ENCODE peak calls at places on chromosome 12, in ten cellular contexts. V is germinal center; Q is stimulated activated CD4-positive, alpha-beta T cell treated with anti-CD3 and anti-CD28 coated beads, Interleukin-12 subunit alpha, Interleukin-12 subunit beta, amount 100 ng/mL, for 4 hours; E is NCI-H1092; H is SHP77 treated with DMSO at 0.1 percent for 48 hours; D is retina; G is progenitor cell of endocrine pancreas; L is hypothalamus; O is HEK293T; S is T-helper 1 cell. A is an unnamed sample.

GRCh38 chr12:115466076-115466475 is 782.1 kb upstream of the TBX3 start:
- DNase-seq in V (no peak), Q (no peak), E (no peak), H (no peak), D (no peak), G (no peak), L (no peak), O (no peak), S (no peak), A (no peak)

GRCh38 chr12:131942671-131943070 is 7.1 kb upstream of the EP400 start:
- DNase-seq in V (no peak), Q (no peak), E (no peak), H (no peak), D (no peak), G (no peak), L (no peak), O (no peak), S (no peak), A (no peak)

GRCh38 chr12:58393152-58393551 is 451.8 kb downstream of the ATP23 start:
- DNase-seq in V (no peak), Q (no peak), E (no peak), H (no peak), D (no peak), G (no peak), L (no peak), O (no peak), S (no peak), A (no peak)

GRCh38 chr12:51869490-51869865 is 18.4 kb upstream of the ANKRD33 start:
- DNase-seq in V (no peak), Q (no peak), E (no peak), H (no peak), D (peak), G (no peak), L (no peak), O (no peak), S (no peak), A (peak)

GRCh38 chr12:29519585-29520182 is 22.2 kb upstream of the OVCH1 start:
- DNase-seq in V (peak), Q (peak), E (no peak), H (peak), D (peak), G (no peak), L (no peak), O (peak), S (peak), A (peak)

GRCh38 chr12:88420460-88420859 is 159.8 kb downstream of the KITLG start:
- DNase-seq in V (no peak), Q (no peak), E (no peak), H (no peak), D (no peak), G (no peak), L (no peak), O (no peak), S (no peak), A (no peak)

GRCh38 chr12:6763380-6763779 is 2.8 kb upstream of the PTMS start:
- DNase-seq in V (no peak), Q (no peak), E (no peak), H (no peak), D (no peak), G (no peak), L (no peak), O (no peak), S (no peak), A (no peak)

GRCh38 chr12:16605666-16606116 is 271 bp downstream of the LMO3 start:
- DNase-seq in V (no peak), Q (no peak), E (peak), H (no peak), D (peak), G (no peak), L (no peak), O (no peak), S (peak), A (peak)

GRCh38 chr12:92942905-92943304 is 13.8 kb upstream of the EEA1 start:
- DNase-seq in V (no peak), Q (no peak), E (no peak), H (no peak), D (no peak), G (no peak), L (no peak), O (no peak), S (no peak), A (no peak)

GRCh38 chr12:108519558-108519957 is 4.5 kb downstream of the FICD start:
- DNase-seq in V (peak), Q (no peak), E (no peak), H (no peak), D (no peak), G (no peak), L (no peak), O (no peak), S (no peak), A (peak)

GRCh38 chr12:110661337-110661972 is 27.5 kb downstream of the HVCN1 start:
- DNase-seq in V (peak), Q (peak), E (no peak), H (no peak), D (no peak), G (no peak), L (no peak), O (no peak), S (peak), A (no peak)

GRCh38 chr12:46843811-46844210 is 18.0 kb upstream of the SLC38A4 start:
- DNase-seq in V (no peak), Q (no peak), E (no peak), H (no peak), D (no peak), G (no peak), L (no peak), O (no peak), S (no peak), A (no peak)

GRCh38 chr12:9114946-9115345 is 773 bp downstream of the A2M start:
- DNase-seq in V (no peak), Q (no peak), E (no peak), H (no peak), D (no peak), G (no peak), L (no peak), O (no peak), S (no peak), A (no peak)

GRCh38 chr12:110245278-110245868 is 35.7 kb upstream of the ATP2A2 start:
- DNase-seq in V (peak), Q (peak), E (no peak), H (no peak), D (no peak), G (no peak), L (no peak), O (peak), S (peak), A (peak)

GRCh38 chr12:87953257-87953860 is 75.8 kb downstream of the C12orf50 start:
- DNase-seq in V (no peak), Q (no peak), E (no peak), H (peak), D (no peak), G (no peak), L (no peak), O (peak), S (no peak), A (peak)

GRCh38 chr12:51323317-51323960 is 535 bp downstream of the BIN2 start:
- DNase-seq in V (peak), Q (peak), E (no peak), H (no peak), D (no peak), G (no peak), L (no peak), O (no peak), S (peak), A (no peak)

GRCh38 chr12:25550186-25550585 is 2.9 kb downstream of the LMNTD1 start:
- DNase-seq in V (no peak), Q (no peak), E (no peak), H (no peak), D (no peak), G (no peak), L (no peak), O (no peak), S (no peak), A (no peak)

GRCh38 chr12:102883204-102883799 is 33.7 kb downstream of the PAH start:
- DNase-seq in V (peak), Q (peak), E (peak), H (peak), D (peak), G (peak), L (peak), O (peak), S (peak), A (peak)

GRCh38 chr12:95623554-95624170 is 72.4 kb upstream of the USP44 start:
- DNase-seq in V (peak), Q (peak), E (no peak), H (no peak), D (peak), G (peak), L (no peak), O (peak), S (peak), A (peak)

GRCh38 chr12:20370841-20371240 is 2.5 kb downstream of the PDE3A start:
- DNase-seq in V (no peak), Q (no peak), E (no peak), H (no peak), D (no peak), G (no peak), L (no peak), O (no peak), S (no peak), A (no peak)

GRCh38 chr12:69309461-69309860 is 38.7 kb upstream of the LYZ start:
- DNase-seq in V (no peak), Q (no peak), E (no peak), H (no peak), D (no peak), G (no peak), L (no peak), O (no peak), S (no peak), A (no peak)

GRCh38 chr12:107635139-107635538 is 50.5 kb upstream of the PWP1 start:
- DNase-seq in V (no peak), Q (no peak), E (no peak), H (no peak), D (no peak), G (no peak), L (no peak), O (no peak), S (no peak), A (peak)

GRCh38 chr12:12685305-12685704 is 10.7 kb downstream of the GPR19 start:
- DNase-seq in V (no peak), Q (no peak), E (peak), H (no peak), D (peak), G (no peak), L (peak), O (no peak), S (no peak), A (peak)

GRCh38 chr12:111429760-111430417 is 24.2 kb downstream of the SH2B3 start:
- DNase-seq in V (no peak), Q (peak), E (no peak), H (no peak), D (no peak), G (no peak), L (no peak), O (no peak), S (peak), A (no peak)